ENCODE peak calls at places on chromosomes 6 and 20, in nine cellular contexts. T is right atrium auricular region, M is HCT116, V is A549, U is GM10248, O is neural crest cell, B is left lung, N is endodermal cell, L is fibroblast of mammary gland. J is an unnamed sample.

GRCh38 chr6:38554700-38555413 is 84.9 kb downstream of the BTBD9 start:
- DNase-seq in T (no peak), M (no peak), V (no peak), U (no peak), O (no peak), B (no peak), N (no peak), L (peak), J (no peak)

GRCh38 chr6:80618953-80619352 is 512.5 kb downstream of the BCKDHB start:
- DNase-seq in T (no peak), M (no peak), V (no peak), U (no peak), O (no peak), B (no peak), N (no peak), L (peak), J (no peak)

GRCh38 chr20:8073024-8073832 is 53.7 kb upstream of the TMX4 start:
- DNase-seq in T (no peak), M (no peak), V (no peak), U (no peak), O (no peak), B (no peak), N (peak), L (peak), J (no peak)

GRCh38 chr6:2731281-2731909 is 19.3 kb downstream of the MYLK4 start:
- DNase-seq in T (no peak), M (no peak), V (no peak), U (no peak), O (no peak), B (no peak), N (peak), L (no peak), J (no peak)

GRCh38 chr20:23245553-23246128 is 105.0 kb upstream of the NXT1 start:
- DNase-seq in T (peak), M (no peak), V (peak), U (peak), O (peak), B (peak), N (peak), L (peak), J (peak)

GRCh38 chr20:208937-209566 is 18.0 kb upstream of the DEFB129 start:
- DNase-seq in T (no peak), M (peak), V (peak), U (peak), O (no peak), B (no peak), N (no peak), L (peak), J (no peak)

GRCh38 chr20:13852321-13852720 is 67.5 kb downstream of the NDUFAF5 start:
- DNase-seq in T (no peak), M (no peak), V (no peak), U (no peak), O (no peak), B (no peak), N (no peak), L (no peak), J (no peak)

GRCh38 chr6:157597461-157598312 is 216.7 kb downstream of the ZDHHC14 start:
- DNase-seq in T (peak), M (peak), V (peak), U (peak), O (peak), B (no peak), N (peak), L (peak), J (peak)

GRCh38 chr6:153814136-153814535 is 224.9 kb upstream of the OPRM1 start:
- DNase-seq in T (no peak), M (no peak), V (no peak), U (no peak), O (no peak), B (no peak), N (peak), L (no peak), J (no peak)

GRCh38 chr6:26159417-26160273 is 72.4 kb downstream of the HFE start:
- DNase-seq in T (no peak), M (no peak), V (no peak), U (peak), O (no peak), B (no peak), N (peak), L (peak), J (no peak)

GRCh38 chr20:51529758-51530157 is 12.8 kb downstream of the NFATC2 start:
- DNase-seq in T (no peak), M (no peak), V (no peak), U (no peak), O (no peak), B (no peak), N (no peak), L (no peak), J (no peak)

GRCh38 chr20:38935967-38936407 is 9.8 kb downstream of the FAM83D start:
- DNase-seq in T (no peak), M (no peak), V (no peak), U (no peak), O (no peak), B (no peak), N (no peak), L (no peak), J (no peak)

GRCh38 chr20:38934530-38934929 is 8.3 kb downstream of the FAM83D start:
- DNase-seq in T (no peak), M (no peak), V (no peak), U (no peak), O (no peak), B (no peak), N (no peak), L (no peak), J (no peak)

GRCh38 chr20:38932457-38933120 is 6.4 kb downstream of the FAM83D start:
- DNase-seq in T (no peak), M (no peak), V (no peak), U (no peak), O (no peak), B (no peak), N (no peak), L (peak), J (no peak)

GRCh38 chr20:38937000-38937399 is 10.8 kb downstream of the FAM83D start:
- DNase-seq in T (no peak), M (no peak), V (no peak), U (no peak), O (no peak), B (no peak), N (no peak), L (no peak), J (no peak)

DNA sequence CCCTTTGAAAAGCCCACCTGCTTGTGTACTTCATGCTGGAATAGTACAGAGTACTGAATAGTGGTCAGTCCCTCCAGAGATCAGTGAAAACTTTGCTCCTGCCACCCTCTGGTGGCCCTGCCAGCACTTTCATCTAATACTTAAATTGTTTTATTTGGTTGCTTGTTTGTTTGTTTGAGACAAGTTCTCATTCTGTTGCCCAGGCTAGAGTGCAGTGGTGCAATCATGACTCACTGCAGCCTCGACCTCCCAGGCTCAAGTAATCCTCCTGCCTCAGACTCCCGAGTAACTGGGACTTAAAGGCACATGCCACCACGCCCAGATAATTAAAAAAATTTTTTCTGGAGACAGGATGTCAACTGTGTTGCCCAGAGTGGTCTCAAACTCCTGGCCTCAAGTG is 9.1 kb downstream of the FAM83D start:
- DNase-seq in T (no peak), M (no peak), V (peak), U (no peak), O (no peak), B (no peak), N (no peak), L (peak), J (no peak)
- TF ChIP-seq CTCF in T (no peak), M (peak), V (peak), U (no peak), O (peak), B (no peak), N (peak), L (peak), J (no peak)

GRCh38 chr6:56986611-56987010 is 31.7 kb downstream of the BEND6 start:
- DNase-seq in T (no peak), M (no peak), V (no peak), U (no peak), O (no peak), B (no peak), N (no peak), L (no peak), J (no peak)
- TF ChIP-seq CTCF in T (no peak), M (no peak), V (no peak), U (no peak), O (no peak), B (no peak), N (no peak), L (no peak), J (no peak)

DNA sequence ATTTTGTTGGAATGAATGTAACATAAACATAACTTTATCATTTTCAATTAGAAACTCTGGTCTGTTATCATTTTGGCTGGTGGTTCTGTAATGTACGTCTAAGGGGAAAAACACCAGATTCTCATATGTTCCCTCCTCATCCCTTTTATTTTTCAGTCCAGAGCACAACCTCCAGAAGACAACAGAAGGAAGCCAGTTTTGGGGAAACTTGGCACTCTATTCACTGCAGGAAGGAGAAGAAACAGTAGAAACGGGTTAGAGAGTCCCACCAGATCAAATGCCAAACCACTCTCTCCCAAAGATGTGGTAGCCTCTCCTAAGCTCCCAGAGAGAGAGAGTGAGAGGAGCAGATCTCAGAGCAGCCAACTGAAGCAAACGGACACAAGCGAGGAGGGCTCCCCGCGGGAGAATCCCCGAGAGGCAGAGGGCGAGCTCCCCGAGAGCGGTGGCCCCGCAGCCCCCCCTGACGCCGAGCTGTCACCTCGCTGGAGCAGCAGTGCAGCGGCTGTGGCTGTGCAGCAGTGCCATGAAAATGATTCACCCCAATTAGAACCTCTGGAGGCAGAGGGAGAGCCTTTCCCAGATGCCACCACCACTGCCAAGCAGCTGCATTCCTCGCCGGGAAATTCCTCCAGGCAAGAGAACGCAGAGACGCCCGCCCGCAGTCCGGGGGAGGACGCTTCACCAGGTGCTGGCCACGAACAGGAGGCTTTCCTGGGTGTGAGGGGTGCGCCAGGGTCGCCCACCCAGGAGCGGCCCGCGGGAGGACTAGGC is 117.8 kb downstream of the RTN4IP1 start:
- DNase-seq in T (no peak), M (no peak), V (no peak), U (peak), O (no peak), B (peak), N (peak), L (peak), J (peak)
- TF ChIP-seq CTCF in T (no peak), M (no peak), V (no peak), U (no peak), O (no peak), B (no peak), N (no peak), L (no peak), J (no peak)

DNA sequence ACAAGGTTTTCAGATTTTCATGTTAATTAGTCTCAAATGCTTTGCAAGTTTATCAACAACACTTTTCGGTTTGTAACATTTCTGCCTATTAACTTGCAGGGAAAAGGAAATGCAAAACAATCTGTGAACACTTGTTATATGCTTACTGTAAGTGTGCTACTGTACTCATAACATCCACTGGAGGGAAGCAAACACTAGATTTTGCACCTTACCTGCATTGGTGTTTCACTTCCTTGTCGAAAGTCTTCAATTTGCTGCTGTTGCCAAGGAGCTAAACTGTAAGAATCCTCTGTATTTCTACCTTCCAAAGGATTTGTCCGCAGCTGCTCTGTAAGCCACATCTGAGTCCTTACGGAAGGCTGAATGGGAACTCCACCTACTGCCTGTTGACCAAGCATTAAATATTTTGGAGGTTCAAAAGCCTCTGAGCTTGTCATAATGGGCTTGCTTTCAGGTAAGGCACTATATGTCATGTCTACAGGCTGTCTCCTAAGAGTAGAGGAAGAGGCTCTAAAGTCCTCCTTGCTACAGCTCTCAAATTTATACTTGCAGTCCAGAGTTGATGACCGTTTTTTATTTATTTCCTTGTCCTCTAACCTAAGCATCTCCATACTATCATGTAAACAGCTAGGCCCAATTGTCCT is 17.3 kb downstream of the PLN start:
- DNase-seq in T (no peak), M (peak), V (peak), U (peak), O (no peak), B (no peak), N (no peak), L (no peak), J (peak)
- TF ChIP-seq CTCF in T (peak), M (peak), V (peak), U (peak), O (peak), B (peak), N (peak), L (peak), J (no peak)

DNA sequence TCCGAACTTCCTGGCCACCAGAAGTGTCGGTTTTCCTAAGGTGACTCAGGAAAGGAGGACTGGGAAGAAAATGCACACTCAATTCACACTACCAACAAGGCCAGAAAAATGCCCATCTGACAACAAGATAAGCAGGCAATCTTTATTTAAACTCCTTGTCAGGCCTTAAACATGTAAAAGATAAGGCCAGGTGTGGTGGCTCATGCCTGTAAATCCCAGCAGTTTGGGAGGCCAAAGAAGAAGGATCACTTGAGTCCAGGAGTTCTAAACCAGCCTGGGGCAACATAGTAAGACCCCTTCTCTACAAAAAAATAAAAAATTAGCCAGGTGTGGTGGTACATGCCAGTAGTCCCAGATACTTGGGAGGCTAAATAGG is 7.6 kb upstream of the ID1 start:
- DNase-seq in T (no peak), M (no peak), V (no peak), U (no peak), O (no peak), B (no peak), N (no peak), L (no peak), J (no peak)
- TF ChIP-seq CTCF in T (no peak), M (no peak), V (no peak), U (no peak), O (no peak), B (no peak), N (no peak), L (no peak), J (no peak)

DNA sequence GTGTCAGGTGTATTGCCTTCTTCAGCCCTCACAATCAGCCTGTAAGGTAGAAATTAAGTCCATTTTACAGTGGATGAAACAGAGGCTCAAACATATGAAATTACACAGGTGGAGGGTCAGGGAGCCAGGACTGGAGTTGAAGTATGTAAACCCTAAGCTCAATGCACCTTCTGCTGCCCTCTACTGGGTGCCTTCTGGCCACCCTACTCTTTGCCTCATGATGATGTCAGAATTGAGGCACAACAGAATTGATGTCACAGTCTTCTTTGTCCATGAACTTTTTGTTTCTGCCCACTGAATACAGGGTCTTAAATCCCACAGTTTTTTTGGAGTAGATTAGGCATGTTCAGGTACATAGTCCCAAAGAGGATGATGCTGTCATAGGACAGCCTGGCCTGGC is 400.8 kb upstream of the CHD6 start:
- DNase-seq in T (no peak), M (no peak), V (no peak), U (no peak), O (no peak), B (no peak), N (peak), L (no peak), J (no peak)
- TF ChIP-seq CTCF in T (no peak), M (peak), V (no peak), U (no peak), O (peak), B (no peak), N (peak), L (no peak), J (no peak)

GRCh38 chr6:43758617-43759050 is 11.4 kb upstream of the VEGFA start:
- DNase-seq in T (no peak), M (no peak), V (peak), U (peak), O (peak), B (no peak), N (peak), L (no peak), J (peak)
- TF ChIP-seq CTCF in T (peak), M (peak), V (peak), U (peak), O (peak), B (peak), N (peak), L (peak), J (peak)

DNA sequence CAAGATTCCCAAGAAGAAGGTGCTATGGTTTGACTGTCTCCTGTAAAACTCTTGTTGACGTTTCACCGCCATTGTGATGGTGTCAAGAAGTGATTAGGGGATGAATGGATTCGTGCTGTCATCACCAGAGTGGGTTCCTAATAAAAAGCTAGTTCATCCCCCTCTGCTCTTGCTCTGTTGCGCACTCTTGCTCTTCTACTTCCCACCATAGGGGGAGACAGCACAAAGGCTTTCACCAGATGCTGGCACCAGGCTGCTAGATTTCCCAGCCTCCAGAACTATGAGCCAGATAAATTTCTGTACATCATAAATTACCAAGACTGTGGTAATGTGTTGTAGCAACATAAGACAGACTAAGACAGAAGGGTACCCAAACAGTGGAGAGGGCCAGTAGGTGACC is 21.6 kb upstream of the CCDC28A start:
- DNase-seq in T (no peak), M (no peak), V (no peak), U (no peak), O (no peak), B (no peak), N (peak), L (no peak), J (no peak)
- TF ChIP-seq CTCF in T (no peak), M (no peak), V (no peak), U (no peak), O (peak), B (no peak), N (peak), L (no peak), J (no peak)

GRCh38 chr6:10033223-10033829 is 381.5 kb downstream of the TFAP2A start:
- DNase-seq in T (no peak), M (no peak), V (peak), U (no peak), O (no peak), B (no peak), N (peak), L (no peak), J (no peak)

GRCh38 chr6:10028202-10028601 is 386.7 kb downstream of the TFAP2A start:
- DNase-seq in T (no peak), M (no peak), V (no peak), U (no peak), O (no peak), B (no peak), N (no peak), L (no peak), J (no peak)

DNA sequence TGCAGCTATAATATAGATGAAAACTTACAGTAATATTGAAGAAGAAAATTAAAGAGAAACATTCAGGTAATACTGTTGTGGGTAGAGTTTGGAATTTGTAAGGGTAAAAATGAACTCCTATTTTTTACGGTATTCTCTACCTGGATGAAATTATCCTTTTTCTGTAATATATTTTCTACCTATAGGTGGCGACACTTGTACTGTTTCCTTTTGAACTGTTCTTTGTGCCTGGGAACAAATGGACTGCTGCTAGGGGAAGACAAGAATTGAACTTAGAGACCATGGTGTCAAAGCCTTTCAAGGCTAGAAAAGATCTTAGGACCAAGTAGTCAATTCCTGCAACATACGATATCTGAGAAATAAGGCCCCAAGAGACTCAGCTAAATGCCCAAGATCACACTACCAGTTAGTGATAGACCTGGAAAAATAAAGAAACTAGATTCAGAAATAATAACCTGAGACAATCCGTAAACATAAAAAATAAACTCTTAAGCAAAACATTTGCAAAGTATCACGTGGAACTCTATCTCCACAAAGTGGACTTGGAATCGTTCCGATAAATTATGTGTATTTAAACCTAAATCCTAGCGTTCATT is 383.8 kb downstream of the TFAP2A start:
- DNase-seq in T (no peak), M (peak), V (no peak), U (peak), O (no peak), B (no peak), N (no peak), L (no peak), J (no peak)
- TF ChIP-seq CTCF in T (peak), M (peak), V (peak), U (peak), O (peak), B (peak), N (peak), L (peak), J (no peak)